ENCODE peak calls at places on chromosomes 2 and 18, in five cellular contexts. R is HepG2, A is A549, Z is WTC11, D is K562. Y is an unnamed sample.

GRCh38 chr2:10526281-10526680 is 78.2 kb upstream of the ODC1 start:
- DNase-seq in R (no peak), A (no peak), Z (no peak), D (no peak), Y (no peak)

GRCh38 chr18:66764225-66764624 is 160.3 kb upstream of the CDH19 start:
- DNase-seq in R (no peak), A (no peak), Z (no peak), D (no peak), Y (no peak)

GRCh38 chr2:235605306-235605998 is 111.6 kb downstream of the AGAP1 start:
- DNase-seq in R (no peak), A (peak; percentile 34), Z (peak; percentile 56), D (no peak), Y (no peak)

GRCh38 chr2:129723277-129724020 is 256.0 kb upstream of the RAB6C start:
- DNase-seq in R (no peak), A (no peak), Z (no peak), D (no peak), Y (no peak)

GRCh38 chr2:241849616-241850543 is 8.8 kb downstream of the PDCD1 start:
- DNase-seq in R (peak; percentile 34), A (no peak), Z (peak; percentile 11), D (no peak), Y (no peak)

GRCh38 chr2:102197389-102198137 is 10.7 kb downstream of the IL1RL2 start:
- DNase-seq in R (no peak), A (no peak), Z (no peak), D (no peak), Y (no peak)

GRCh38 chr2:111900859-111901258 is 2.5 kb downstream of the MERTK start:
- DNase-seq in R (peak; percentile 58), A (peak; percentile 51), Z (peak; percentile 42), D (peak; percentile 37), Y (no peak)

GRCh38 chr18:31721596-31721995 is 37.2 kb upstream of the B4GALT6 start:
- DNase-seq in R (no peak), A (no peak), Z (no peak), D (no peak), Y (no peak)

GRCh38 chr2:217799553-217800432 is 203.0 kb downstream of the TNS1 start:
- DNase-seq in R (no peak), A (no peak), Z (peak; percentile 3), D (no peak), Y (no peak)

GRCh38 chr2:166170356-166170755 is 42.5 kb upstream of the SCN1A start:
- DNase-seq in R (no peak), A (no peak), Z (no peak), D (no peak), Y (no peak)

GRCh38 chr2:177275041-177275440 is 10.5 kb upstream of the NFE2L2 start:
- DNase-seq in R (no peak), A (peak; percentile 76), Z (no peak), D (no peak), Y (no peak)

GRCh38 chr2:3025261-3025660 is 352.4 kb downstream of the EIPR1 start:
- DNase-seq in R (no peak), A (no peak), Z (no peak), D (no peak), Y (no peak)

GRCh38 chr2:238875161-238875530 is 27.3 kb downstream of the TWIST2 start:
- DNase-seq in R (no peak), A (no peak), Z (peak; percentile 58), D (no peak), Y (no peak)

GRCh38 chr2:237967463-237967871 is 653 bp downstream of the UBE2F start:
- DNase-seq in R (no peak), A (no peak), Z (peak; percentile 25), D (peak; percentile 32), Y (no peak)

GRCh38 chr2:118697771-118698170 is 149.7 kb downstream of the EN1 start:
- DNase-seq in R (no peak), A (no peak), Z (no peak), D (no peak), Y (no peak)

GRCh38 chr2:134777593-134777992 is 58.8 kb upstream of the TMEM163 start:
- DNase-seq in R (no peak), A (no peak), Z (no peak), D (no peak), Y (no peak)

GRCh38 chr2:207113403-207113802 is 52.3 kb downstream of the KLF7 start:
- DNase-seq in R (no peak), A (no peak), Z (no peak), D (peak; percentile 9), Y (no peak)

GRCh38 chr2:224209927-224210326 is 170.8 kb upstream of the SERPINE2 start:
- DNase-seq in R (no peak), A (no peak), Z (no peak), D (no peak), Y (no peak)

GRCh38 chr2:188813315-188813714 is 160.9 kb upstream of the COL3A1 start:
- DNase-seq in R (no peak), A (no peak), Z (no peak), D (no peak), Y (no peak)

GRCh38 chr2:58893645-58894336 is 652.7 kb upstream of the FANCL start:
- DNase-seq in R (no peak), A (no peak), Z (no peak), D (no peak), Y (no peak)

GRCh38 chr2:8614646-8615045 is 67.2 kb upstream of the ID2 start:
- DNase-seq in R (no peak), A (no peak), Z (no peak), D (no peak), Y (no peak)

GRCh38 chr2:1484131-1484884 is 71.0 kb downstream of the TPO start:
- DNase-seq in R (no peak), A (no peak), Z (no peak), D (no peak), Y (no peak)

GRCh38 chr18:79278896-79279295 is 116.8 kb upstream of the NFATC1 start:
- DNase-seq in R (no peak), A (no peak), Z (no peak), D (no peak), Y (no peak)

GRCh38 chr2:113192459-113193100 is 18.8 kb downstream of the PSD4 start:
- DNase-seq in R (no peak), A (no peak), Z (peak; percentile 44), D (no peak), Y (no peak)

GRCh38 chr2:9770308-9771100 is 72.8 kb upstream of the TAF1B start:
- DNase-seq in R (peak; percentile 76), A (peak; percentile 82), Z (peak; percentile 77), D (peak; percentile 78), Y (no peak)

GRCh38 chr18:77111449-77112160 is 21.0 kb downstream of the MBP start:
- DNase-seq in R (no peak), A (no peak), Z (no peak), D (no peak), Y (no peak)

GRCh38 chr2:205686231-205687017 is 4.1 kb downstream of the NRP2 start:
- DNase-seq in R (no peak), A (no peak), Z (no peak), D (no peak), Y (no peak)

GRCh38 chr18:24704921-24705620 is 244.6 kb downstream of the HRH4 start:
- DNase-seq in R (no peak), A (no peak), Z (no peak), D (no peak), Y (no peak)

GRCh38 chr18:77106331-77106730 is 26.3 kb downstream of the MBP start:
- DNase-seq in R (no peak), A (no peak), Z (no peak), D (peak; percentile 13), Y (no peak)

GRCh38 chr2:225274751-225275150 is 124.8 kb upstream of the NYAP2 start:
- DNase-seq in R (no peak), A (peak; percentile 13), Z (no peak), D (no peak), Y (no peak)

GRCh38 chr18:26540041-26540628 is 8.2 kb downstream of the KCTD1 start:
- DNase-seq in R (no peak), A (peak; percentile 30), Z (no peak), D (no peak), Y (no peak)

GRCh38 chr2:226556050-226556449 is 243.6 kb downstream of the IRS1 start:
- DNase-seq in R (peak; percentile 42), A (no peak), Z (no peak), D (no peak), Y (no peak)
- TF ChIP-seq ESRRA in R (no peak), A (no peak), Z (no peak), D (no peak), Y (no peak)

GRCh38 chr2:229713371-229714079 is 830 bp downstream of the DNER start:
- DNase-seq in R (no peak), A (peak; percentile 27), Z (peak; percentile 68), D (no peak), Y (no peak)
- TF ChIP-seq ESRRA in R (no peak), A (no peak), Z (no peak), D (no peak), Y (no peak)

DNA sequence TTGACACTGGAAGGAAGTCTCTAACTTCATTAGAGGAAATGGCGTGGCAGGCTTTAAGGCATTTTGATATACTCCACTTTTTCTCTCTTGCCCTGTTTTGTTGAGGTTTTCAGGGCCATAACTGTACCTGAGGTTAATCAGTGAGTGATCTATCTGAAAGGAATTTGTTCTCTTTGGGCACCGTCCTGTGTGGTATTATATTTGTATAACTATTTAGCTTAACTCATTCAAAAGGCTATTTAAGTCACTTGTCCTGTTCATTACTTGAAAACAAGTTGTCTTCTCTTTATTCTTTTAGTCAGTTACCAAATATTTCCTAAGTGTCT is 180.4 kb downstream of the NEDD4L start:
- DNase-seq in R (no peak), A (no peak), Z (no peak), D (no peak), Y (no peak)
- TF ChIP-seq ESRRA in R (no peak), A (no peak), Z (no peak), D (no peak), Y (no peak)

GRCh38 chr2:149577269-149577668 is 10.3 kb downstream of the MMADHC start:
- DNase-seq in R (no peak), A (no peak), Z (no peak), D (no peak), Y (no peak)

GRCh38 chr2:149575742-149576141 is 11.8 kb downstream of the MMADHC start:
- DNase-seq in R (no peak), A (no peak), Z (no peak), D (no peak), Y (no peak)

GRCh38 chr2:149575277-149575676 is 12.3 kb downstream of the MMADHC start:
- DNase-seq in R (no peak), A (no peak), Z (no peak), D (no peak), Y (no peak)

GRCh38 chr2:149572102-149572953 is 15.2 kb downstream of the MMADHC start:
- DNase-seq in R (no peak), A (no peak), Z (no peak), D (no peak), Y (no peak)

DNA sequence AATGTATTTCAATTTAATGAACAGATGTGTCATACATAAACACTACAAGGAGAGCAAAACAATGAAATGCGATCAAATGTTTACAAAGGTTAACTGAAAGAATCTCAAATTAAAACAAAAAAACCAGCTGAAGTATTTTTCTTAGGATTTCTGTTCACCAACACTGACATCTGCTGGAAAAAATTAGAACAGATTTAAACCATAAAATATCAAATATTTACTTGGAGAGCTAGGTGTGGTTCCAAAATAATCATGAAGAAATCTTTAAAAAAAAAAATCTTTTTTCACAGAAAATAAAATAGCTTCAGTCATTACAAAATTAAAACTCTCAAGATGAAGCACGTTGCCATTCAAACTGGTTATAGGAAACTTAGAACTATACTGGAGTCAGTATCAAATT is 13.8 kb downstream of the MMADHC start:
- DNase-seq in R (no peak), A (no peak), Z (no peak), D (no peak), Y (no peak)
- TF ChIP-seq ESRRA in R (no peak), A (no peak), Z (no peak), D (no peak), Y (no peak)

Y was measured in GM12878.